ENCODE peak calls at places on chromosomes 2 and 18, in seven cellular contexts. U is AG09309, T is HL-60, H is fibroblast of mammary gland, C is NB4, D is AG04449, Y is astrocyte of the cerebellum. N is an unnamed sample.

GRCh38 chr2:101036562-101036961 is 34.5 kb downstream of the RPL31 start:
- DNase-seq in T (no peak), D (no peak), U (no peak), H (peak; percentile 58), Y (peak; percentile 22), C (peak; percentile 51), N (peak; percentile 35)

GRCh38 chr2:232901711-232902578 is 31.9 kb downstream of the SNORC start:
- DNase-seq in Y (peak; percentile 47), H (peak; percentile 89), U (peak; percentile 67), D (peak; percentile 50), C (peak; percentile 95), T (peak; percentile 51), N (peak; percentile 88)

GRCh38 chr2:226862623-226863022 is 26.8 kb downstream of the RHBDD1 start:
- DNase-seq in D (no peak), T (no peak), H (no peak), Y (no peak), U (no peak), C (no peak), N (peak; percentile 5)

GRCh38 chr2:149346272-149346671 is 15.9 kb downstream of the LYPD6 start:
- DNase-seq in Y (no peak), U (no peak), H (no peak), C (no peak), T (no peak), D (no peak), N (no peak)

GRCh38 chr2:74502720-74503505 is 3.5 kb upstream of the LBX2 start:
- DNase-seq in U (peak; percentile 34), T (no peak), D (no peak), C (peak; percentile 85), Y (peak; percentile 34), H (peak; percentile 89), N (peak; percentile 64)

GRCh38 chr18:34594243-34594642 is 115.9 kb upstream of the DTNA start:
- DNase-seq in D (no peak), H (no peak), U (no peak), T (no peak), Y (no peak), C (no peak), N (no peak)

GRCh38 chr2:239791727-239792648 is 233.2 kb downstream of the NDUFA10 start:
- DNase-seq in H (no peak), C (no peak), Y (no peak), T (no peak), D (no peak), U (no peak), N (no peak)

GRCh38 chr2:32918774-32919173 is 28.0 kb upstream of the LTBP1 start:
- DNase-seq in U (no peak), Y (no peak), T (no peak), H (no peak), C (no peak), D (no peak), N (no peak)

GRCh38 chr2:209771474-209772292 is at the start of gene UNC80:
- DNase-seq in T (no peak), H (peak; percentile 40), D (no peak), U (no peak), Y (peak; percentile 46), C (no peak), N (peak; percentile 18)

GRCh38 chr2:173161040-173161439 is 85.4 kb downstream of the MAP3K20 start:
- DNase-seq in C (no peak), D (no peak), Y (no peak), H (no peak), U (no peak), T (no peak), N (no peak)

GRCh38 chr18:79136742-79137141 is 67.5 kb downstream of the ATP9B start:
- DNase-seq in Y (no peak), C (peak; percentile 53), D (no peak), H (peak; percentile 20), T (no peak), U (no peak), N (no peak)

GRCh38 chr2:96962567-96963203 is 23.7 kb downstream of the FAM178B start:
- DNase-seq in T (no peak), Y (no peak), U (no peak), H (no peak), D (no peak), C (no peak), N (no peak)

GRCh38 chr2:126507425-126507867 is 148.5 kb upstream of the GYPC start:
- DNase-seq in U (no peak), D (no peak), T (no peak), H (no peak), Y (no peak), C (no peak), N (no peak)

GRCh38 chr2:127365211-127365643 is 22.5 kb downstream of the MAP3K2 start:
- DNase-seq in Y (no peak), D (no peak), U (no peak), T (no peak), C (peak; percentile 25), H (no peak), N (no peak)

GRCh38 chr18:70555046-70555445 is 266.2 kb downstream of the SOCS6 start:
- DNase-seq in C (peak; percentile 16), T (no peak), H (no peak), U (no peak), Y (no peak), D (no peak), N (peak; percentile 1)

GRCh38 chr18:59049726-59050660 is 89.7 kb upstream of the SEC11C start:
- DNase-seq in D (no peak), U (no peak), Y (no peak), H (no peak), T (no peak), C (no peak), N (no peak)

GRCh38 chr18:44802508-44802907 is 121.8 kb downstream of the SETBP1 start:
- DNase-seq in D (no peak), U (no peak), T (no peak), C (no peak), Y (peak; percentile 36), H (peak; percentile 54), N (peak; percentile 58)

GRCh38 chr2:210895132-210895531 is 338.7 kb downstream of the CPS1 start:
- DNase-seq in H (no peak), U (no peak), D (no peak), C (no peak), Y (no peak), T (no peak), N (no peak)

GRCh38 chr2:127676906-127677305 is 1.6 kb upstream of the LIMS2 start:
- DNase-seq in D (no peak), H (no peak), T (no peak), Y (no peak), U (no peak), C (no peak), N (no peak)

GRCh38 chr2:239814136-239814916 is 210.8 kb downstream of the NDUFA10 start:
- DNase-seq in C (no peak), T (no peak), D (no peak), U (no peak), Y (no peak), H (peak; percentile 11), N (no peak)

DNA sequence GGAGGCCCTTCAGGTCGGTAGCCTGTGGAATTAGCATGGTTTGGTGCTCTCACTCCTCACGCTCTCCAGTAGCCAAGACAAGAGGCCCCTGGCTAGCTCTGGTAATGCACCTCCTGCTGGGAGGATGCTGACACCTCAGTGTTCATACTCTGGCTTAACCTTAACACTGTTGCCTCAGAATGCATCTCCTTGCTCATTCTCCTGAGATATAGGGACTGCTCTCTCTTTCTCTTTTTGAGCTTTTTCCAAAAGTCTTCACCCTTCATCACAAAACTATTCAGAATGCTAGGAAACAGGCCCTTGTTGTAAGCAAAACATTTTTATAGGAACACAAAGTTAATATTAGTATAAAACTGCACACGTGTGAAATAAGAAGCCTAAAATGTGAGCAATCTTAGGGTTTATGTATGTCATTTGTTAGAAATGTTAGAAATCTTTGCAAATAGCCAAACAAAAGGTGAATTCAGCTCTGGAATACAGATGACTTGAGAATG is 17.3 kb upstream of the IMPA2 start:
- DNase-seq in H (peak; percentile 31), Y (no peak), T (no peak), D (no peak), C (peak; percentile 35), U (peak; percentile 32), N (no peak)
- TF ChIP-seq CTCF in H (peak; percentile 19), Y (peak; percentile 12), T (peak; percentile 14), D (peak; percentile 29), C (no peak), U (peak; percentile 52), N (peak; percentile 19)

GRCh38 chr2:85064927-85065630 is 68.1 kb upstream of the TCF7L1 start:
- DNase-seq in H (no peak), T (no peak), C (no peak), D (no peak), Y (no peak), U (no peak), N (no peak)
- H3K4me3 ChIP-seq in H (no peak overlapping the region), T (no peak overlapping the region), C (no peak overlapping the region), D (no peak overlapping the region), Y (no peak overlapping the region), U (no peak overlapping the region), N (no peak overlapping the region)

GRCh38 chr2:25298776-25299431 is 42.8 kb downstream of the DNMT3A start:
- DNase-seq in D (no peak), C (no peak), Y (no peak), T (no peak), U (no peak), H (no peak), N (no peak)

GRCh38 chr2:25294573-25295462 is 46.9 kb downstream of the DNMT3A start:
- DNase-seq in C (peak; percentile 93), U (no peak), D (no peak), Y (no peak), H (peak; percentile 35), T (peak; percentile 68), N (peak; percentile 30)

GRCh38 chr2:25295654-25296053 is 46.1 kb downstream of the DNMT3A start:
- DNase-seq in Y (no peak), H (no peak), T (no peak), D (no peak), C (no peak), U (no peak), N (no peak)

GRCh38 chr2:25300001-25300400 is 41.7 kb downstream of the DNMT3A start:
- DNase-seq in D (no peak), U (no peak), T (no peak), H (no peak), C (no peak), Y (no peak), N (no peak)

GRCh38 chr2:25297738-25298137 is 44.0 kb downstream of the DNMT3A start:
- DNase-seq in C (peak; percentile 48), U (no peak), T (no peak), H (no peak), D (no peak), Y (no peak), N (no peak)
- TF ChIP-seq CTCF in C (peak; percentile 7), U (no peak), T (no peak), H (no peak), D (no peak), Y (no peak), N (no peak)

DNA sequence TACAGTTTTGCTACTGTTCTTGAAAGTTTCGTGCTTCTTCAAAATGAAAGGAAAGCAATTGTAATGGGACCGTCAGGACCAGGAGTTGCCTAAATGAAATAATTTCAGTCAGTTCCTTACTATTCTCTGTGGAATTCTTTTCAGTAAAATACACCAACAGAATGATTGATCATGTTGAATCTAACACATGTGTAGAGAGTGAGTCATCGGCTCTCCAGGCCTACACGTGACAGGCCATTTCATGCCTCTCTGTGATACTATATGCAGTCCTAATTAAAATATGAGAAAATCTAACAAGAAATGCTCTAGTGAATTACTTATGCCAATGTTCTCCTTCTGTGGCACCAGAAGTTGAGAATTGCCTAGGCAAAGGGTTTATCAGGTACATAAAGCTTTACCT is 199.5 kb downstream of the LRRTM1 start:
- DNase-seq in Y (no peak), U (no peak), C (no peak), T (no peak), H (peak; percentile 78), D (no peak), N (no peak)
- H3K4me3 ChIP-seq in Y (no peak overlapping the region), U (no peak overlapping the region), C (no peak overlapping the region), T (no peak overlapping the region), H (no peak overlapping the region), D (no peak overlapping the region), N (no peak overlapping the region)